ENCODE peak calls at places on chromosomes 5 and 9, in eight cellular contexts. One of them, this sample, is unnamed.

GRCh38 chr9:116421006-116421538 is 266.0 kb upstream of the TRIM32 start:
- DNase-seq in HCT116: no peak
- DNase-seq in neural progenitor cell: no peak
- DNase-seq in GM23248: peak; percentile 89
- DNase-seq in mammary epithelial cell: peak; percentile 87
- DNase-seq in GM23338: no peak
- DNase-seq in astrocyte: no peak
- DNase-seq in PC-9: no peak
- DNase-seq in this sample: peak; percentile 14

GRCh38 chr5:14183187-14183939 is 40.2 kb downstream of the TRIO start:
- DNase-seq in HCT116: no peak
- DNase-seq in neural progenitor cell: no peak
- DNase-seq in mammary epithelial cell: no peak
- DNase-seq in GM23338: no peak
- DNase-seq in GM23248: peak; percentile 65
- DNase-seq in astrocyte: no peak
- DNase-seq in PC-9: no peak
- DNase-seq in this sample: peak; percentile 49

GRCh38 chr5:66939094-66939493 is 257.5 kb downstream of the CD180 start:
- DNase-seq in HCT116: no peak
- DNase-seq in mammary epithelial cell: no peak
- DNase-seq in astrocyte: no peak
- DNase-seq in GM23248: no peak
- DNase-seq in PC-9: no peak
- DNase-seq in neural progenitor cell: no peak
- DNase-seq in GM23338: no peak
- DNase-seq in this sample: no peak

GRCh38 chr5:31459594-31459993 is 72.3 kb downstream of the DROSHA start:
- DNase-seq in GM23248: peak; percentile 8
- DNase-seq in neural progenitor cell: no peak
- DNase-seq in astrocyte: peak; percentile 38
- DNase-seq in HCT116: no peak
- DNase-seq in mammary epithelial cell: no peak
- DNase-seq in GM23338: no peak
- DNase-seq in PC-9: no peak
- DNase-seq in this sample: peak; percentile 37

GRCh38 chr5:31396611-31397295 is 135.1 kb downstream of the DROSHA start:
- DNase-seq in astrocyte: no peak
- DNase-seq in GM23338: no peak
- DNase-seq in GM23248: no peak
- DNase-seq in neural progenitor cell: no peak
- DNase-seq in PC-9: peak; percentile 42
- DNase-seq in HCT116: no peak
- DNase-seq in mammary epithelial cell: no peak
- DNase-seq in this sample: no peak

GRCh38 chr5:52725065-52725746 is 62.5 kb upstream of the ITGA1 start:
- DNase-seq in PC-9: peak; percentile 43
- DNase-seq in GM23338: no peak
- DNase-seq in HCT116: no peak
- DNase-seq in astrocyte: peak; percentile 16
- DNase-seq in neural progenitor cell: no peak
- DNase-seq in GM23248: no peak
- DNase-seq in mammary epithelial cell: peak; percentile 95
- DNase-seq in this sample: peak; percentile 20

GRCh38 chr9:35603506-35603985 is 1.5 kb upstream of the TESK1 start:
- DNase-seq in neural progenitor cell: no peak
- DNase-seq in astrocyte: no peak
- DNase-seq in HCT116: no peak
- DNase-seq in GM23248: peak; percentile 93
- DNase-seq in mammary epithelial cell: peak; percentile 53
- DNase-seq in PC-9: no peak
- DNase-seq in GM23338: peak; percentile 9
- DNase-seq in this sample: peak; percentile 91

GRCh38 chr5:171858303-171858702 is 72.7 kb downstream of the SMIM23 start:
- DNase-seq in GM23248: peak; percentile 22
- DNase-seq in astrocyte: no peak
- DNase-seq in mammary epithelial cell: no peak
- DNase-seq in neural progenitor cell: peak; percentile 28
- DNase-seq in GM23338: peak; percentile 86
- DNase-seq in HCT116: no peak
- DNase-seq in PC-9: no peak
- DNase-seq in this sample: no peak

GRCh38 chr9:133137451-133138231 is 16.6 kb upstream of the RALGDS start:
- DNase-seq in HCT116: no peak
- DNase-seq in GM23248: no peak
- DNase-seq in PC-9: no peak
- DNase-seq in mammary epithelial cell: no peak
- DNase-seq in neural progenitor cell: no peak
- DNase-seq in astrocyte: no peak
- DNase-seq in GM23338: no peak
- DNase-seq in this sample: no peak

GRCh38 chr5:96687812-96688453 is 25.8 kb downstream of the CAST start:
- DNase-seq in neural progenitor cell: peak; percentile 22
- DNase-seq in GM23338: peak; percentile 56
- DNase-seq in GM23248: peak; percentile 62
- DNase-seq in astrocyte: peak; percentile 56
- DNase-seq in HCT116: peak; percentile 39
- DNase-seq in mammary epithelial cell: no peak
- DNase-seq in PC-9: peak; percentile 39
- DNase-seq in this sample: peak; percentile 67

GRCh38 chr9:36974731-36975130 is 59.3 kb downstream of the PAX5 start:
- DNase-seq in neural progenitor cell: no peak
- DNase-seq in HCT116: no peak
- DNase-seq in GM23338: no peak
- DNase-seq in GM23248: no peak
- DNase-seq in PC-9: no peak
- DNase-seq in astrocyte: no peak
- DNase-seq in mammary epithelial cell: no peak
- DNase-seq in this sample: no peak

GRCh38 chr9:137129456-137130175 is 9.3 kb upstream of the GRIN1 start:
- DNase-seq in mammary epithelial cell: peak; percentile 89
- DNase-seq in astrocyte: peak; percentile 89
- DNase-seq in GM23248: peak; percentile 97
- DNase-seq in HCT116: peak; percentile 81
- DNase-seq in GM23338: peak; percentile 94
- DNase-seq in PC-9: peak; percentile 76
- DNase-seq in neural progenitor cell: peak; percentile 96
- DNase-seq in this sample: peak; percentile 92

GRCh38 chr9:137488330-137488653 is 29.2 kb upstream of the NSMF start:
- DNase-seq in astrocyte: no peak
- DNase-seq in mammary epithelial cell: no peak
- DNase-seq in GM23248: no peak
- DNase-seq in PC-9: no peak
- DNase-seq in neural progenitor cell: no peak
- DNase-seq in HCT116: no peak
- DNase-seq in GM23338: no peak
- DNase-seq in this sample: no peak

DNA sequence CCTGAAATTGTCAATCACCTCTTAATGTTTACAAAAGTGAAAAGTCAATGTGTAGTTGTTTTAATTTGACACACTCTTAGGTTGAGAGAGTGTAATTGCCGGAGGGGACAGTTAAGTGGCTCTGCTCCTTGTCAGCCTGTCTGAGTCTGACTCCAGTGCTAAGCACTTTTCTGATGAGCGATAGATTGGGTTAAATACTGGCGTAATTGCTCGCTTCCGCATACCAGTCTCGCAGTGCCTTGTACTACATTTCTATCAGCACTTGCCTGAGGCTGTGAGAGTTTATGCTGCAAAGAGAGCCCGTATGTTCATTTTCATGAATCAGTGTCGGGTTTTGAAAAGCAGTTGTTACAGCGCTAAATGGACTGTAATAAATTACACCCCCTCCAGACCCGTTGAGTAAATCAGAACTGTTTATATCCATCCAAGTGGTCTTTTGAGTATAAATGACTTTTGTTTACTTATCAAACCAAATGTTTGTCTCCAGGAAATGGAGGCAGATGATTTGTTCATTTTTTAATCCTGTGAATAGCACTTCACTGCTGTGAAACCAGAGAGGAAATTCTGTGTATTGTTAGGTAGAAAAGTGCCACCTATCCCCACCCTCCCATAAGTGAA is 41.0 kb upstream of the DMRT3 start:
- DNase-seq in PC-9: peak; percentile 62
- DNase-seq in GM23248: peak; percentile 41
- DNase-seq in mammary epithelial cell: peak; percentile 17
- DNase-seq in astrocyte: no peak
- DNase-seq in HCT116: no peak
- DNase-seq in neural progenitor cell: no peak
- DNase-seq in GM23338: no peak
- DNase-seq in this sample: no peak
- TF ChIP-seq EZH2 in PC-9: no peak
- TF ChIP-seq EZH2 in GM23248: no peak
- TF ChIP-seq EZH2 in mammary epithelial cell: no peak
- TF ChIP-seq EZH2 in astrocyte: no peak
- TF ChIP-seq EZH2 in HCT116: no peak
- TF ChIP-seq EZH2 in neural progenitor cell: no peak
- TF ChIP-seq EZH2 in GM23338: no peak
- TF ChIP-seq EZH2 in this sample: no peak

DNA sequence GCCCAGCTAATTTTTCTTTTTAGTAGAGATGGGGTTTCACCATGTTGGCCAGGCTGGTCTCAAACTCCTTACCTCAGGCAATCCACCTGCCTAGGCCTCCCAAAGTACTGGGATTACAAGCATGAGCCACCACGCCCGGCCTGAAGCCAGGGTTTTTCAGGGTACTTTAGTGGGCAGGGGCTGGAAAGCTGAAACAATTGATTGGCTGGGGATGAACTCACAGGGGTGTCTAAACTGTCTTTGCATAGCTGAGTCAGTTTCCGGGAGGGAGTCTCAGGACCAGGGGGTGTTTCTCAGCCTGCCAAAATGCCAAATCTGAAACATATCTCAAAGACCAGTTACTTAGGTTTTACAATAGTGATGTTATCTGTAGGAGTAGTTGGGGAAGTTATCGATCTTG is 46.1 kb downstream of the PRUNE2 start:
- DNase-seq in astrocyte: no peak
- DNase-seq in neural progenitor cell: no peak
- DNase-seq in GM23338: no peak
- DNase-seq in PC-9: no peak
- DNase-seq in HCT116: no peak
- DNase-seq in mammary epithelial cell: no peak
- DNase-seq in GM23248: no peak
- DNase-seq in this sample: no peak
- H2AFZ ChIP-seq in astrocyte: no peak overlapping the region
- H2AFZ ChIP-seq in neural progenitor cell: peak overlapping the region; percentile 54
- H2AFZ ChIP-seq in GM23338: no peak overlapping the region
- H2AFZ ChIP-seq in PC-9: no peak overlapping the region
- H2AFZ ChIP-seq in HCT116: no peak overlapping the region
- H2AFZ ChIP-seq in mammary epithelial cell: no peak overlapping the region
- H2AFZ ChIP-seq in GM23248: no peak overlapping the region
- H2AFZ ChIP-seq in this sample: no peak overlapping the region

GRCh38 chr5:157594237-157594636 is 18.7 kb upstream of the ADAM19 start:
- DNase-seq in astrocyte: no peak
- DNase-seq in PC-9: no peak
- DNase-seq in GM23248: no peak
- DNase-seq in HCT116: no peak
- DNase-seq in mammary epithelial cell: no peak
- DNase-seq in GM23338: no peak
- DNase-seq in neural progenitor cell: no peak
- DNase-seq in this sample: no peak

GRCh38 chr5:157592594-157592993 is 17.0 kb upstream of the ADAM19 start:
- DNase-seq in PC-9: no peak
- DNase-seq in GM23248: no peak
- DNase-seq in neural progenitor cell: no peak
- DNase-seq in GM23338: no peak
- DNase-seq in HCT116: no peak
- DNase-seq in mammary epithelial cell: no peak
- DNase-seq in astrocyte: no peak
- DNase-seq in this sample: no peak

GRCh38 chr5:157594675-157595074 is 19.1 kb upstream of the ADAM19 start:
- DNase-seq in astrocyte: no peak
- DNase-seq in neural progenitor cell: no peak
- DNase-seq in PC-9: no peak
- DNase-seq in HCT116: no peak
- DNase-seq in mammary epithelial cell: no peak
- DNase-seq in GM23248: no peak
- DNase-seq in GM23338: no peak
- DNase-seq in this sample: no peak

GRCh38 chr5:157593036-157593435 is 17.5 kb upstream of the ADAM19 start:
- DNase-seq in GM23338: no peak
- DNase-seq in neural progenitor cell: no peak
- DNase-seq in HCT116: no peak
- DNase-seq in PC-9: no peak
- DNase-seq in astrocyte: no peak
- DNase-seq in mammary epithelial cell: no peak
- DNase-seq in GM23248: no peak
- DNase-seq in this sample: no peak

DNA sequence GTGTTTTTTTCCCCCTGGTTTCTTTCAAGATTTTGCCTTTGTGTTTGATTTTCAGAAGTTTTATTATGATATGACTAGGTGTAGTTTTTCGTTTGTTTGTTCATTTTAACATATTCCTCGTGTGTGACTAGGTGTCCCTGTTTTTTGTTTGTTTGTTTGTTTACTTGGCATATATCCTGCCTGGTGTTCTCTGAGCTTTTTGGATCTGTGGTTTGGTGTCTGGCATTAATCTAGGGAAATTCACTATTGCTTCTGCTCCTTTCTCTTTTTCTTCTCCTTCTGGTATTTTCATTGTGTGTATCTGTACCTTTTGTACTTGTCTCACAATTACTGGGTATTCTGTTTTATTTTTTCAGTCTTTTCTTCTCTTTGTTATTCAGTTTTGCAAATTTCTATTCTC is 16.2 kb upstream of the ADAM19 start:
- DNase-seq in mammary epithelial cell: no peak
- DNase-seq in HCT116: no peak
- DNase-seq in GM23338: no peak
- DNase-seq in GM23248: no peak
- DNase-seq in neural progenitor cell: no peak
- DNase-seq in astrocyte: no peak
- DNase-seq in PC-9: no peak
- DNase-seq in this sample: no peak
- H3K79me2 ChIP-seq in mammary epithelial cell: no peaks in the 10 kb centered on the region
- H3K79me2 ChIP-seq in HCT116: no peaks in the 10 kb centered on the region
- H3K79me2 ChIP-seq in GM23338: no peaks in the 10 kb centered on the region
- H3K79me2 ChIP-seq in GM23248: no peaks in the 10 kb centered on the region
- H3K79me2 ChIP-seq in neural progenitor cell: no peaks in the 10 kb centered on the region
- H3K79me2 ChIP-seq in astrocyte: no peaks in the 10 kb centered on the region
- H3K79me2 ChIP-seq in PC-9: no peaks in the 10 kb centered on the region
- H3K79me2 ChIP-seq in this sample: no peaks in the 10 kb centered on the region

DNA sequence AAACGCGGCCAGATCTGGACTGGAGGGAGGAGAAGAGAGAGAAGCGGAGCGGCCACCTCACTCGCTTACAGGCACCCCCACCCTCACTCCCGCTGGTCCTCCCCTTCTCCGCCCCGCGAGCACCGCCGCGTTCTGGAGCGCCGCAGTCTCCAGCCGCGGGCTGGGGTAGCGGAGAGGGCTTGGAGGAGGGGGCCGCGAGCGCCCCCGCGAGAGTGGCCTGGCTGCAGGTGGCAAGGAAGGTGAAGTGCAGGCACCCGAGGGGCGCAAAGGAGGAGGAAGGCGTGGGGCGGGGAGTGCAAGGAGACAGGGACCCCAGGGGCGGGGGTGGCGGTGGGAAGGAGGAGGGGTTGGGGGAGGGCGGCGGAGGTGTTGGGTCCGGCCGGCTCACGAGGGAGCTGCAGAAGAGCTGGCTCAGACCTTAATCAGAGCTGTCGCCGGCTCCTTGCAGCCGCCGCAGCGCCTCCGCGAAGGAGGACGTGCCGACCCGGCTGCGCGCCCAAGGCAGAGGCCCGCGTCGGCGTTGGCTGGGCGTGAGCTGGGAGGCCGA is at the start of gene DMRT3:
- DNase-seq in mammary epithelial cell: no peak
- DNase-seq in GM23338: peak; percentile 88
- DNase-seq in HCT116: no peak
- DNase-seq in astrocyte: no peak
- DNase-seq in neural progenitor cell: peak; percentile 85
- DNase-seq in PC-9: no peak
- DNase-seq in GM23248: peak; percentile 23
- DNase-seq in this sample: no peak
- TF ChIP-seq EZH2 in mammary epithelial cell: no peak
- TF ChIP-seq EZH2 in GM23338: no peak
- TF ChIP-seq EZH2 in HCT116: no peak
- TF ChIP-seq EZH2 in astrocyte: no peak
- TF ChIP-seq EZH2 in neural progenitor cell: peak; percentile 76
- TF ChIP-seq EZH2 in PC-9: no peak
- TF ChIP-seq EZH2 in GM23248: no peak
- TF ChIP-seq EZH2 in this sample: peak; percentile 44